ENCODE peak calls at places on chromosomes 12 and 14, in four cellular contexts. C is A549, X is HepG2, A is K562. B is an unnamed sample.

GRCh38 chr12:86735851-86736250 is 479.7 kb upstream of the MGAT4C start:
- DNase-seq in C (no peak), X (no peak), A (no peak), B (no peak)

GRCh38 chr14:73526036-73526984 is 10.6 kb upstream of the ACOT1 start:
- DNase-seq in C (no peak), X (peak), A (peak), B (no peak)

GRCh38 chr14:99675951-99676350 is 8.1 kb upstream of the CYP46A1 start:
- DNase-seq in C (no peak), X (no peak), A (no peak), B (no peak)

GRCh38 chr12:47942327-47943230 is 20.8 kb upstream of the TMEM106C start:
- DNase-seq in C (no peak), X (peak), A (peak), B (no peak)

GRCh38 chr12:30926243-30927209 is at the start of gene TSPAN11:
- DNase-seq in C (no peak), X (no peak), A (no peak), B (no peak)

GRCh38 chr14:96614528-96614927 is 112.3 kb downstream of the PAPOLA start:
- DNase-seq in C (no peak), X (no peak), A (no peak), B (no peak)

GRCh38 chr14:81137316-81137715 is 83.4 kb downstream of the GTF2A1 start:
- DNase-seq in C (peak), X (no peak), A (no peak), B (no peak)

GRCh38 chr14:21846227-21846885 is 172.7 kb upstream of the OR4E1 start:
- DNase-seq in C (no peak), X (peak), A (peak), B (no peak)

GRCh38 chr14:22650960-22651521 is 6.9 kb upstream of the OR6J1 start:
- DNase-seq in C (no peak), X (no peak), A (no peak), B (peak)

GRCh38 chr14:91417134-91417982 is at the start of gene CCDC88C:
- DNase-seq in C (peak), X (peak), A (peak), B (no peak)

GRCh38 chr14:67729072-67729561 is 27.4 kb downstream of the RDH12 start:
- DNase-seq in C (no peak), X (peak), A (no peak), B (no peak)

GRCh38 chr12:10364839-10365681 is 24.8 kb downstream of the KLRK1 start:
- DNase-seq in C (peak), X (peak), A (no peak), B (peak)

GRCh38 chr12:2892246-2892645 is 1.6 kb downstream of the TULP3 start:
- DNase-seq in C (no peak), X (no peak), A (no peak), B (no peak)

GRCh38 chr12:202081-202731 is 11.8 kb downstream of the SLC6A12 start:
- DNase-seq in C (no peak), X (no peak), A (no peak), B (no peak)

GRCh38 chr12:46674126-46674525 is 151.7 kb downstream of the SLC38A4 start:
- DNase-seq in C (no peak), X (no peak), A (no peak), B (no peak)

GRCh38 chr12:5746917-5747316 is 198.1 kb downstream of the ANO2 start:
- DNase-seq in C (no peak), X (no peak), A (no peak), B (no peak)

GRCh38 chr12:3304436-3305135 is 186.4 kb upstream of the PRMT8 start:
- DNase-seq in C (no peak), X (peak), A (no peak), B (no peak)

GRCh38 chr14:41549821-41550597 is 56.7 kb upstream of the LRFN5 start:
- DNase-seq in C (no peak), X (no peak), A (no peak), B (no peak)

GRCh38 chr12:121774968-121775474 is 18.5 kb downstream of the RHOF start:
- DNase-seq in C (no peak), X (no peak), A (no peak), B (no peak)

GRCh38 chr12:117857632-117858274 is 111.0 kb downstream of the KSR2 start:
- DNase-seq in C (peak), X (peak), A (peak), B (peak)

GRCh38 chr14:58572092-58572853 is 65.5 kb upstream of the DACT1 start:
- DNase-seq in C (peak), X (peak), A (no peak), B (no peak)

GRCh38 chr14:93984987-93985410 is 8.6 kb upstream of the ASB2 start:
- DNase-seq in C (peak), X (peak), A (peak), B (no peak)

GRCh38 chr12:33752854-33753253 is 269.4 kb upstream of the ALG10 start:
- DNase-seq in C (no peak), X (no peak), A (peak), B (no peak)

GRCh38 chr14:50599700-50600444 is 39.9 kb downstream of the ATL1 start:
- DNase-seq in C (peak), X (peak), A (no peak), B (no peak)

GRCh38 chr12:5588231-5588995 is 156.5 kb downstream of the NTF3 start:
- DNase-seq in C (no peak), X (no peak), A (no peak), B (no peak)

GRCh38 chr12:42140901-42141300 is 3.8 kb downstream of the GXYLT1 start:
- DNase-seq in C (no peak), X (peak), A (no peak), B (no peak)

GRCh38 chr14:55111122-55111705 is 17.8 kb upstream of the LGALS3 start:
- DNase-seq in C (no peak), X (no peak), A (no peak), B (no peak)

GRCh38 chr12:95088339-95088738 is 14.9 kb upstream of the NR2C1 start:
- DNase-seq in C (no peak), X (no peak), A (no peak), B (no peak)

GRCh38 chr14:88005050-88005481 is at the start of gene GPR65:
- DNase-seq in C (no peak), X (no peak), A (no peak), B (peak)

GRCh38 chr12:131681257-131681620 is 29.7 kb upstream of the SFSWAP start:
- DNase-seq in C (no peak), X (no peak), A (no peak), B (no peak)

GRCh38 chr14:100076630-100077029 is 11.4 kb downstream of the EVL start:
- DNase-seq in C (no peak), X (no peak), A (no peak), B (no peak)

GRCh38 chr14:91947196-91948184 is at the start of gene FBLN5:
- DNase-seq in C (peak), X (no peak), A (peak), B (no peak)

GRCh38 chr14:93970589-93970966 is 5.8 kb downstream of the ASB2 start:
- DNase-seq in C (peak), X (peak), A (no peak), B (no peak)

GRCh38 chr14:52338282-52338681 is 24.2 kb downstream of the PTGER2 start:
- DNase-seq in C (peak), X (peak), A (no peak), B (no peak)

GRCh38 chr14:97993508-97994019 is 1196.4 kb downstream of the VRK1 start:
- DNase-seq in C (no peak), X (no peak), A (no peak), B (no peak)

GRCh38 chr14:97994020-97994531 is 1196.9 kb downstream of the VRK1 start:
- DNase-seq in C (no peak), X (no peak), A (no peak), B (no peak)

GRCh38 chr14:97995571-97995970 is 1198.4 kb downstream of the VRK1 start:
- DNase-seq in C (no peak), X (no peak), A (no peak), B (no peak)

DNA sequence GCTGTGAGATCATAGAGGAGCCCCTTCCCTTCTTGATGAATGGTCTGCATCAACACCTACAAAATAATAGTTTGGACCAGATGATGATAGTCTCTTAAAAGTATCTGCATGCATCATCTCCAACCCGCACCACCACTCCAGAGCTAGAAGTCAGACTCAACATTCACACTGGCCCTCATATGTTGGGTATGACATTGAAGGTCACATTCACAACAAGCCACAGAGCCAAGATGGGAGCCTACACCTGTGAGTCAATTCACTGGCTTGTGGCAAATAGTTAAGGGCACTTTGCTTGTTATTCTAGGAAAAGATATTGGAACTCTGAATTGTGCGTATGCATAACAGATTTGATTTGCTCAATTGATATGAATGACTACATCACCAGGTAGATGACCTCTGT is 1197.9 kb downstream of the VRK1 start:
- DNase-seq in C (no peak), X (no peak), A (no peak), B (no peak)
- TF ChIP-seq POLR2AphosphoS2 in C (no peak), X (no peak), A (no peak), B (no peak)

GRCh38 chr12:119363490-119363889 is 29.0 kb downstream of the CCDC60 start:
- DNase-seq in C (no peak), X (no peak), A (no peak), B (no peak)
- TF ChIP-seq POLR2AphosphoS2 in C (no peak), X (no peak), A (no peak), B (no peak)

GRCh38 chr14:104690266-104690711 is 871 bp downstream of the INF2 start:
- DNase-seq in C (no peak), X (no peak), A (peak), B (no peak)
- TF ChIP-seq POLR2AphosphoS2 in C (no peak), X (no peak), A (no peak), B (no peak)

GRCh38 chr12:51755251-51755650 is 93.3 kb downstream of the FIGNL2 start:
- DNase-seq in C (no peak), X (no peak), A (no peak), B (no peak)
- TF ChIP-seq POLR2AphosphoS2 in C (no peak), X (no peak), A (no peak), B (no peak)

GRCh38 chr12:49967042-49967776 is 5.5 kb downstream of the AQP5 start:
- DNase-seq in C (peak), X (peak), A (peak), B (peak)
- TF ChIP-seq POLR2AphosphoS2 in C (no peak), X (no peak), A (no peak), B (no peak)

GRCh38 chr14:36221097-36221496 is 44.6 kb upstream of the PTCSC3 start:
- DNase-seq in C (no peak), X (no peak), A (no peak), B (no peak)
- TF ChIP-seq POLR2AphosphoS2 in C (no peak), X (no peak), A (no peak), B (no peak)

GRCh38 chr12:93376436-93377251 is 1.1 kb upstream of the NUDT4 start:
- DNase-seq in C (no peak), X (peak), A (no peak), B (no peak)

GRCh38 chr12:93380480-93381121 is 2.9 kb downstream of the NUDT4 start:
- DNase-seq in C (no peak), X (peak), A (no peak), B (no peak)

GRCh38 chr12:93379432-93380308 is 1.9 kb downstream of the NUDT4 start:
- DNase-seq in C (no peak), X (no peak), A (no peak), B (no peak)

GRCh38 chr12:93377252-93377542 is 528 bp upstream of the NUDT4 start:
- DNase-seq in C (no peak), X (no peak), A (no peak), B (no peak)

DNA sequence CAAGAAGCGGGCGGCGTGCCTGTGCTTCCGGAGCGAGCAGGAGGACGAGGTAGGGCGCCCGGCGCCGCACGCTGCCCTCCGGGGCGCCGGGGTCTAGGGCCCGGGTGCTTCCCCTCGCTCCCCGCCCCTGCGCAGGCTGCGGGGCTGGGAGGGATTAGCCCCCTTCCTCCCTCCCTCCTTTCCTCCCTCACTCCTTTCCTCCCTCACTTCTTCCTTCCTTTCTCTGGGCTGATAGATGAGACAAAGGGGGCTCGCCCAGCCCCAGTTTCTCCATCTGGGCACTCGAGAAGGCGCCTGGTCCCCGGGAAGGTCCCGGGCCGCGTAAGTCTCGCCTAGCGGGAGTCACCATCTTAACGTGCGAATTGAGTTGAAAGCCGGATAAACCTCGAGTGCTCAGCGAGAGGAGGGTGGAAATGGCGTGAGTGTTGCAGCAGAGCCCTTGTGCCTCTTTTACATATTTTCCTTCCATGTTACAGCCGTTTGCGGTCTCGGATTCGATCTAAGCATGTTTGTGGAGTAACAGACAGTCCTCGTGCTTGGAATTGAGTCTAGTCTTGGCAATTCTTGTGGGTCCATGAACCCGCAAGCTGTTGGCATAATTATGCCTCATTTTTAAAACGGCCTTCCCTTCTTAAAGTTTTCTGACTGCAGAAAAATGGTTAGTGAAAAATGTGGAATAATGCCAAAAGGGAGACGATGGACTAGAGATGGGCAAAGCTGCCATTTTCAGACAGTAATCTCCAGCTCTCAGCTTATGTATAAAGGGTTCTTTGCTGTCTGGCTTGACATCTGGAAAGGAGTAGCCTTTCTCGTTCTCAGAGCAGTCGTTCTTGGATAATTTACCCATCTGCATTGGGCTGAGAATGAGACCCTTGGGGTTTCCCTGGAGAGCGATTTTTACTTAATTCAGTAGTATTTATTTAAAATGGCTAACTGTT is 917 bp downstream of the NUDT4 start:
- DNase-seq in C (peak), X (no peak), A (peak), B (no peak)
- TF ChIP-seq POLR2AphosphoS2 in C (no peak), X (no peak), A (no peak), B (peak)

B was measured in GM12878.